ENCODE peak calls at places on chromosomes 12 and 14, in four cellular contexts. X is CD4-positive, CD25-positive, alpha-beta regulatory T cell; C is breast epithelium; L is colonic mucosa. S is an unnamed sample.

GRCh38 chr12:4447151-4447550 is 1.5 kb upstream of the FGF6 start:
- DNase-seq in X (no peak), L (no peak), C (no peak), S (no peak)

GRCh38 chr14:23446291-23446851 is 10.9 kb upstream of the MYH7 start:
- DNase-seq in L (peak; percentile 59), C (no peak), X (no peak), S (no peak)

GRCh38 chr14:104370256-104370870 is 209.2 kb upstream of the C14orf180 start:
- DNase-seq in X (no peak), L (peak; percentile 24), C (no peak), S (peak; percentile 47)

GRCh38 chr12:45336762-45337596 is 121.1 kb downstream of the ANO6 start:
- DNase-seq in C (no peak), X (no peak), L (no peak), S (no peak)

GRCh38 chr12:14473707-14474287 is 93.9 kb downstream of the PLBD1 start:
- DNase-seq in C (no peak), L (no peak), X (no peak), S (no peak)

GRCh38 chr14:64227856-64228255 is 66.3 kb downstream of the ESR2 start:
- DNase-seq in X (no peak), L (no peak), C (no peak), S (no peak)

GRCh38 chr14:29217813-29218450 is 451.3 kb downstream of the FOXG1 start:
- DNase-seq in C (no peak), X (no peak), L (no peak), S (no peak)

GRCh38 chr12:50079771-50080170 is 5.4 kb upstream of the SMARCD1 start:
- DNase-seq in C (no peak), L (no peak), X (no peak), S (no peak)

GRCh38 chr12:133234971-133235370 is 706 bp downstream of the ANHX start:
- DNase-seq in X (no peak), C (no peak), L (no peak), S (no peak)

GRCh38 chr12:91542048-91542447 is 359.4 kb upstream of the DCN start:
- DNase-seq in L (no peak), X (no peak), C (no peak), S (no peak)

GRCh38 chr12:67427336-67427735 is 158.2 kb downstream of the CAND1 start:
- DNase-seq in X (no peak), L (no peak), C (no peak), S (no peak)

GRCh38 chr12:66352197-66352596 is 49.9 kb downstream of the HELB start:
- DNase-seq in C (no peak), X (no peak), L (peak; percentile 19), S (no peak)

GRCh38 chr12:7411343-7411742 is 32.6 kb downstream of the CD163L1 start:
- DNase-seq in X (no peak), C (no peak), L (no peak), S (no peak)

GRCh38 chr14:94451091-94451751 is 1.4 kb downstream of the SERPINA11 start:
- DNase-seq in C (no peak), X (no peak), L (no peak), S (no peak)

GRCh38 chr12:114430306-114430705 is 24.4 kb upstream of the TBX5 start:
- DNase-seq in L (no peak), C (no peak), X (no peak), S (no peak)

GRCh38 chr14:69039287-69039628 is 60.2 kb upstream of the ACTN1 start:
- DNase-seq in L (no peak), C (no peak), X (no peak), S (no peak)

GRCh38 chr12:62726471-62726980 is 208.4 kb downstream of the PPM1H start:
- DNase-seq in L (no peak), C (no peak), X (no peak), S (no peak)

GRCh38 chr12:89160716-89161123 is 191.6 kb downstream of the DUSP6 start:
- DNase-seq in X (no peak), L (peak; percentile 40), C (no peak), S (peak; percentile 78)

GRCh38 chr12:126108247-126108646 is 1043.0 kb downstream of the AACS start:
- DNase-seq in X (no peak), C (no peak), L (no peak), S (no peak)

GRCh38 chr14:83483063-83483462 is 1949.4 kb upstream of the SEL1L start:
- DNase-seq in L (no peak), C (no peak), X (no peak), S (no peak)

GRCh38 chr12:87807127-87807526 is 222.1 kb downstream of the C12orf50 start:
- DNase-seq in X (no peak), C (no peak), L (no peak), S (no peak)

GRCh38 chr12:116800918-116801317 is 62.8 kb downstream of the RNFT2 start:
- DNase-seq in C (no peak), X (no peak), L (no peak), S (no peak)
- H3K4me1 ChIP-seq in C (no peaks in the 10 kb centered on the region), X (no peaks in the 10 kb centered on the region), L (no peaks in the 10 kb centered on the region), S (no peaks in the 10 kb centered on the region)

DNA sequence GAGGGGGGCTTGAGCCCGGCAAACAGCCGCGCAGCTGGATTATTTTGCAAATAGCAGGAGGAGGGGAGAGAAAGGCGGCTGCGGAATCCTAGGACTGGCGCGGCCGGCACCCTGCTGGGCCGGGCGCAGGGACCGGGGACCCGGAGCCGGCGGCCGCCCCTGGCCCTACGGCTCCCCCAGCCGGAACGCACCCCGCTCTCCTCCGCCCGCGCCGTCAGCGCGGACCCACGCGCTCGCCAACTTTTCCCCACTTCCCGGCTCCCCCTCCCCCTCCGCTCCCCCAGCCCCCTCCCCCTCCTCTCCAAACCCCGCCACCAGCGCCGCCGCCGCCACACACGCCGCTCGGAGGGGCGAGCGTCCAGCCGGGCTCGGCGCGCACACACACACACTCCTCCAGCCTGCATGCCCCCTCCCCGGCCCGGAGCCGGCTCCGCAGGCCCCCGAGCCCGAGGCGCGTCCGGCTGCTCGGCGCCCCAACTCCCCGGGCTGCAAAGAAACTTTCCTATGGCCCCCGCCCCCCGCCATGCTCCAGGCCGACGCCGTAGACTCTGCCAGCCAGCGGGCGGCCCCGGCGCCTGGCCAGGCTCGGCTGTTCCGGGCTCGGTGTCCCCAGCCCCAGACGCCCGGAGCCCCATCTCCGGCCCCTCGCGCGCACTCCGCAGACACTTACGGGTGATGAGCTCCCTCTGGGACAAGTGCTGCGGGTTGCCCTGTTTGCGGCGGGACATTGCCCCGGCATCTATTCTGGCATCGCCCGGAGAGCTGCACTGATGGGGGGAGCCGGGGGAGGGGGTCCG is 1.3 kb downstream of the BCL11B start:
- DNase-seq in X (no peak), C (no peak), L (no peak), S (no peak)
- H3K4me3 ChIP-seq in X (peak overlapping the region; percentile 99), C (peak overlapping the region; percentile 36), L (peak overlapping the region; percentile 56), S (peak overlapping the region; percentile 56)

DNA sequence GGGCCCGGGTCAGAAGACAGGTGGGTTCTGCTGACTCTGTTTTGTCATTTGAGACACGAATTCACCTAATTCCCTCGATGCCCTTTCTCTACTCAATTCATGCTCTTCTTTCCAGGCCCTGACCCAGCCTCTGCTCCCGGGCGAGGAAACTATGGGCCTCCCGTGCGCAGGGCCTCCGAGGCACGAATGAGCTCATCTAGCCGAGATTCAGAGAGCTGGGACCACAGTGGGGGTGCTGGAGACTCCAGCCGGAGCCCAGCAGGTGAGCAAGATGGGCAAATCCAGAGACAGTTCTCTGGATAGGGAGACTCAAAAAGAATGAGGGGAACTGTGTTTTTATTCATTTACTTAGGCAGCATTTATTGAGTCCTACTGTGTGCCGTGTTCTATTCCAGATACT is 37.0 kb upstream of the OAS1 start:
- DNase-seq in L (no peak), C (no peak), X (no peak), S (no peak)
- H3K27me3 ChIP-seq in L (no peaks in the 10 kb centered on the region), C (peaks cover 29% of the 10 kb centered on the region), X (peaks cover 27% of the 10 kb centered on the region), S (no peaks in the 10 kb centered on the region)

GRCh38 chr12:65182012-65182739 is 12.8 kb downstream of the LEMD3 start:
- DNase-seq in L (no peak), X (no peak), C (no peak), S (no peak)

GRCh38 chr12:65188179-65188709 is 18.9 kb downstream of the LEMD3 start:
- DNase-seq in C (no peak), L (no peak), X (no peak), S (no peak)

GRCh38 chr12:65187665-65188064 is 18.3 kb downstream of the LEMD3 start:
- DNase-seq in X (no peak), L (no peak), C (no peak), S (no peak)

GRCh38 chr12:65184176-65184857 is 14.9 kb downstream of the LEMD3 start:
- DNase-seq in L (no peak), C (no peak), X (no peak), S (no peak)

DNA sequence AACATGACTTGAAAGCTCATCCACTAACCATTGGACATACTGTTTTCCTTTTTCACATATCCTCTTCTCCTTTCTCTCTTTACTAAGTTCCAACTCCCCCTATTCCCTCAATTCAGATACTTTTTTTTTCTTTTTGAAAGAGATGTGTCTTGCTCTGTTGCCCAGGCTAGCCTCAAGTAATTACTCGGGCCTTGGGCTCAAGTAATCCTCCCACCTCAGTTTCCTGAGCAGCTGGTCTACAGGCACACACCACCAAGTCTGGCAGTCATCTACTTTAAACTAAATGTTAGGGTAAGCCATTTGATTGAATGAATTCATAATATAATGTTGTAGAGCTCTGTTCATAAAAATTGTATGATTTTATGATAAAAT is 15.5 kb downstream of the LEMD3 start:
- DNase-seq in C (no peak), X (no peak), L (no peak), S (no peak)
- H3K4me1 ChIP-seq in C (no peaks in the 10 kb centered on the region), X (peaks cover 33% of the 10 kb centered on the region), L (no peaks in the 10 kb centered on the region), S (no peaks in the 10 kb centered on the region)

GRCh38 chr14:70663707-70664179 is 22.0 kb downstream of the TTC9 start:
- DNase-seq in L (no peak), C (no peak), X (no peak), S (no peak)

GRCh38 chr14:70662816-70663215 is 21.1 kb downstream of the TTC9 start:
- DNase-seq in L (no peak), X (no peak), C (no peak), S (no peak)

GRCh38 chr14:70662080-70662479 is 20.4 kb downstream of the TTC9 start:
- DNase-seq in L (no peak), X (no peak), C (no peak), S (no peak)

GRCh38 chr14:70658899-70659298 is 17.2 kb downstream of the TTC9 start:
- DNase-seq in C (no peak), L (no peak), X (no peak), S (no peak)

DNA sequence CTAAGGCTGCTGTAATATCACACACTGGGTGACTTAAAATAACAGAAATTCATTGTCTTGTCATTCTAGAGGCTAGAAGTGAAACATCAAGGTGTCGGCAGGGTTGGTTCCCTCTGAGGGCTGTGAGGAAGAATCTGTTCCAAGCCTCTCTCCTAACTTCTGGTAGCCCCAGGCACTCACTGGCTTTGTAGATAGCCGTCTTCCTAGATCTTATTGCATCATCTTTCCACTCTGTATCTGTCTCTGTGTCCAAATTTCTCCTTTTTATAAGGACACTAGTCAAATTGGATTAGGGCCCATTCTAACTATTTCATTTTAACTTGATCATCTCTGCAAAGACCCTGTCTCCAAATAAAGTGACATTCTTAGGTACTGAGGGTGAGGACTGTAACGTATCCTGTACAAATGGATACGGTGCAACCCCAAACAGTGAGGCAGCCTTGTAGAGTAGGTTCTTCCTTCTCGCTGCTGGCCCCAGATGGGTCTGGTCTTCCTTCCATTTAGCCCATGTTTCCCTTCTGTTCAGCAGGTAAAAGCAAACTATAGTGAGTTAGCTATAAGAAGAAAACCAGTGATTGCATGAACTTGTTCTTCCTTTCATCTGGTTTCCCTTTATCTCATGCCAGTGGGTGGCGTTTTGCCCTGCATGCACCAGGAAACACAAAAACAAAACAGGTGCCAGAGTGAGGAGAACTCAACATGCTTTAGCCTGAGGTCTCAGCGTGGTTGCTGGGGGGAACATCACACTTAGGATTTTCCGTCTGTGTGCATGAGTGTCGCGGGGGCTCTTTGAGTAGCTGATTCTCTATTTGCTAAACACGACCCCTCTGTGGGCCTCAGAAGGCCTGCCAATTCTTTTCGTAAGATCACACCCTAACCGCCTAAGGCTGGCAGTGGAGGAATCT is 19.5 kb downstream of the TTC9 start:
- DNase-seq in C (peak; percentile 61), L (peak; percentile 32), X (peak; percentile 18), S (no peak)
- H3K4me3 ChIP-seq in C (no peak overlapping the region), L (no peak overlapping the region), X (peak overlapping the region; percentile 23), S (no peak overlapping the region)

S was measured in RWPE2.